ENCODE peak calls at places on chromosomes 4 and X, in nine cellular contexts. E is ovary, Y is B cell, N is esophagus muscularis mucosa, I is endothelial cell of umbilical vein, B is upper lobe of right lung, X is kidney epithelial cell, S is fibroblast of the aortic adventitia, C is WTC11. P is an unnamed sample.
A peak's percentile ranks its signal among the peaks of the same experiment; 100 is the strongest.

GRCh38 chrX:38817004-38817703 is 15.9 kb downstream of the MID1IP1 start:
- DNase-seq in Y (no peak), C (peak; percentile 21), I (peak; percentile 6), X (no peak), E (peak; percentile 74), B (peak; percentile 58), N (no peak), S (peak; percentile 38), P (no peak)

GRCh38 chr4:18214656-18215055 is 193.1 kb upstream of the LCORL start:
- DNase-seq in Y (no peak), N (no peak), S (no peak), I (no peak), C (peak; percentile 33), E (no peak), B (no peak), X (no peak), P (no peak)

GRCh38 chr4:22129454-22130075 is 181.0 kb upstream of the KCNIP4 start:
- DNase-seq in N (no peak), E (no peak), C (peak; percentile 66), I (no peak), B (no peak), X (no peak), S (peak; percentile 67), Y (no peak), P (no peak)

GRCh38 chr4:112916868-112917267 is 132.6 kb upstream of the ANK2 start:
- DNase-seq in Y (no peak), C (no peak), N (no peak), S (peak; percentile 51), X (no peak), B (no peak), E (no peak), I (no peak), P (no peak)

GRCh38 chr4:70706516-70706915 is 15.2 kb upstream of the RUFY3 start:
- DNase-seq in I (peak; percentile 36), Y (no peak), X (no peak), B (no peak), E (no peak), C (no peak), N (no peak), S (no peak), P (no peak)

GRCh38 chrX:90883479-90883878 is 551.2 kb upstream of the PABPC5 start:
- DNase-seq in B (no peak), I (no peak), X (no peak), E (no peak), Y (no peak), C (no peak), N (no peak), S (no peak), P (no peak)

GRCh38 chr4:106194801-106195200 is 121.2 kb downstream of the TBCK start:
- DNase-seq in N (no peak), S (no peak), C (no peak), X (no peak), I (no peak), Y (no peak), E (no peak), B (no peak), P (no peak)

GRCh38 chr4:40056722-40057539 is at the start of gene N4BP2:
- DNase-seq in Y (peak; percentile 75), B (peak; percentile 95), X (no peak), N (peak; percentile 93), E (peak; percentile 88), I (peak; percentile 88), S (peak; percentile 72), C (peak; percentile 77), P (peak; percentile 81)

GRCh38 chr4:82437285-82438005 is 7.1 kb downstream of the ENOPH1 start:
- DNase-seq in I (no peak), X (no peak), B (no peak), E (no peak), S (peak; percentile 49), Y (no peak), N (no peak), C (no peak), P (no peak)

GRCh38 chr4:113682730-113683129 is 78.8 kb downstream of the CAMK2D start:
- DNase-seq in B (no peak), X (no peak), C (no peak), E (no peak), I (no peak), S (peak; percentile 52), N (no peak), Y (no peak), P (no peak)

GRCh38 chrX:71464968-71465367 is 67.9 kb upstream of the OGT start:
- DNase-seq in X (no peak), E (no peak), S (no peak), N (no peak), I (no peak), Y (no peak), C (no peak), B (no peak), P (no peak)

GRCh38 chr4:1901127-1901526 is 29.9 kb downstream of the NSD2 start:
- DNase-seq in S (no peak), C (no peak), E (no peak), Y (no peak), B (peak; percentile 88), X (no peak), N (no peak), I (no peak), P (no peak)

GRCh38 chr4:76430519-76431388 is 4.3 kb upstream of the SHROOM3 start:
- DNase-seq in C (no peak), X (no peak), B (no peak), N (no peak), S (peak; percentile 80), I (peak; percentile 61), Y (no peak), E (no peak), P (no peak)

GRCh38 chrX:136032370-136032769 is 47.1 kb downstream of the SLC9A6 start:
- DNase-seq in C (no peak), B (no peak), Y (no peak), E (no peak), X (no peak), N (no peak), I (no peak), S (no peak), P (no peak)

GRCh38 chrX:136030357-136031225 is 45.4 kb downstream of the SLC9A6 start:
- DNase-seq in B (no peak), X (no peak), E (no peak), N (no peak), I (peak; percentile 91), Y (no peak), S (peak; percentile 84), C (no peak), P (no peak)

GRCh38 chrX:136031626-136032025 is 46.4 kb downstream of the SLC9A6 start:
- DNase-seq in C (no peak), E (no peak), I (no peak), B (no peak), Y (no peak), S (no peak), X (no peak), N (no peak), P (no peak)

DNA sequence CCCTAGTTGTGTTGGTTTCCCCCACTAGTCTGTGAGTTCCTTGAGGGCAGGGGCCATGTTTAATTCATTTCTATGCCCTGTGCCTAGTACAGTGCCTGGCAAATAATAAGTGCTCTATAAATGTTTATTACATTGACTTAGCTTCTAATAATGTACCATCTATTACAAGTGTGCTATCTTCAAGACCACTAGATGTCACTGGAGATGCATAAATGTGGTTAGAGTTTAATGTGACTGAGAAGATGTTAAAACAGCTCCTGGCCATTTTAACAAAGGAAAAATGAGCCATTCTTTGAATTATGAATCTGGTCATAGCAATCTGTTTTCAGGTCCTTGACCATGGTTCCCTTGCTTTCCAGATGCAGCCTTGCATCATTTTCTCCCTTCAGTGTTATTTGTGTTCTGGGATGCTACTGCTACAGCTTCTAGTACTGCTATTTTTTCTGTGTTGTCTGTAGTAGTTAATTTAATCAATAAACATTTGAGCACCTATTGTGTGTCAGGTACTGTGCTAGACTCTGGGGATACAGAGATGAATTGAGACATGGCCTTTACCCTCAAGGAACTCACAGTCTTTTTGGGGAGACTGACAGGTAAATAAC is 43.2 kb downstream of the SLC9A6 start:
- DNase-seq in I (peak; percentile 67), X (peak; percentile 9), B (no peak), Y (no peak), E (no peak), C (no peak), N (no peak), S (peak; percentile 82), P (no peak)
- TF ChIP-seq CTCF in I (peak; percentile 21), X (peak; percentile 57), B (peak; percentile 49), Y (peak; percentile 67), E (peak; percentile 40), C (no peak), N (peak; percentile 65), S (peak; percentile 66), P (no peak)

DNA sequence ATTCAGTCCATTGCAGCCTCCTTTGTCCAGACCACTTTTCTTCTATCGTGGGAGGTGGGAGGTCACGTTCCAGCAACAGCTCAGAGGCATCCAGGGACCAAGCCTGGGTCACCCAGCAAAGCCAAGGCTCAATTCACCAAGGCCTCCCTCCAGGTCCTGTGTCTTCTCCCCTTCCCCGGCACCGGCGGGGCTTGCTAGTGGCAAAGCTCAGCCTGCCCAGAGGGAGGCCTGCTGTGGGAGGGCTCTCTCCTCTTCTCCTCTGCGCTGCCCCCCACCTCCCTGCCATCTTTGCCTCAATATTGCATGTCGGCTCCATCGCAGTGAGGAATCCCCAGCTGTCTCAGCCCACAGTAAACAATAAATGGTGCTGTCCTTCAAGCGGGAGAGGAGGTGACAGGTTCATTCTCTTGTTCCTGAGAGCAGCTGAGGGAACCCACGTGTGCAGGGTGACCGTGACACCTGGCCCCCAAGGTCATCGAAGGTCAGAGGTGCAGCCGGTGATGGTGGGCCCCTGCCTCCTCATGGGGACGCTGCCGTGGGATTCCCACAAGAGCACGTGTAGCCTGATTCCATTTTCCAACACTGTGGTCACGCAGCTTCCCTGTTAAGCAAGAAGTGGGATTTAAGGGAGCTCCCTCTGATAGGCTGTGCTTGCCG is 111.5 kb upstream of the PSAPL1 start:
- DNase-seq in S (no peak), N (no peak), Y (no peak), I (no peak), E (no peak), X (no peak), B (no peak), C (no peak), P (no peak)
- TF ChIP-seq CTCF in S (no peak), N (no peak), Y (no peak), I (no peak), E (no peak), X (no peak), B (no peak), C (no peak), P (no peak)

GRCh38 chr4:169286562-169287301 is 16.0 kb upstream of the SH3RF1 start:
- DNase-seq in S (no peak), X (no peak), I (no peak), C (peak; percentile 23), B (no peak), N (no peak), Y (no peak), E (no peak), P (no peak)
- TF ChIP-seq CTCF in S (peak; percentile 27), X (no peak), I (no peak), C (peak; percentile 26), B (peak; percentile 17), N (no peak), Y (peak; percentile 43), E (no peak), P (peak; percentile 32)

DNA sequence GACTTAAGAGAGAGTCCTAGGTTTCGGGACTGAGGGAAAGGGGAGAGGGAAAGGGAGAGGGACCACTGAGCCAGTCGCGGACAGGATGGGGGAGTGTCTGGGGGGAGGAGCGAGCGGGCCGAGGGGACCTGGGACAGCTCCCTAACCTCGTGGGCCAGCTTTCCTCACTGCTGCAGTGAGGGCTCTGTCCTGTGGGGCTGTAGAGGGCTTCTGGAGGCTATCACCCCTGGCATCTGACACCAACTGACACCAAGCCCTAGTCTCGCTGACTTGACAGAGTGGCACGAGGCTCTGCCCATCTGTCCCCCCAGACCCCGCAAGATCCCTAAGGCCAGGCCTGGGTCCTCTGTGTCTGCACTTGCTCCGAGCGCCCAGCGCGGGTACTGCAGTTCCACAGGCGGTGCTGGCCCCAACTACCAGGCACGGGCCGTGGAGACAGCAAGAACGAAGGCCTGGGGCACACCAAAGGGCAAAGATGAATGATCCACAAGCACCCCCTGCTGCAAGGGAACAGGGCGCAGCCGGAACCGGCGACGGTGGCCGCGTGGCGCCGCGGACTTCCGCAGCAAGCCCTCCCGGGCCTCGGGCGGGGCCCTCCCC is 465 bp downstream of the HAUS7 start:
- DNase-seq in E (no peak), C (peak; percentile 29), I (peak; percentile 32), B (no peak), Y (peak; percentile 40), X (no peak), S (peak; percentile 12), N (no peak), P (no peak)
- TF ChIP-seq CTCF in E (no peak), C (no peak), I (peak; percentile 9), B (peak; percentile 16), Y (no peak), X (no peak), S (peak; percentile 33), N (no peak), P (no peak)